ENCODE peak calls at places on chromosomes 7 and 10, in six cellular contexts. K is CD8-positive, alpha-beta T cell; W is RWPE1; V is endothelial cell; P is HL-60; D is omental fat pad. C is an unnamed sample.

GRCh38 chr10:99993994-99994689 is 15.6 kb downstream of the DNMBP start:
- DNase-seq in V (no peak), P (peak), K (peak), W (peak), D (no peak), C (no peak)

GRCh38 chr10:30751678-30752331 is 122.3 kb upstream of the LYZL2 start:
- DNase-seq in V (peak), W (peak), D (no peak), P (peak), K (peak), C (peak)

GRCh38 chr7:36851382-36851781 is 127.1 kb upstream of the AOAH start:
- DNase-seq in D (no peak), K (no peak), W (no peak), P (no peak), V (no peak), C (no peak)

GRCh38 chr7:30921540-30921930 is 9.9 kb downstream of the AQP1 start:
- DNase-seq in K (no peak), W (no peak), D (peak), P (no peak), V (no peak), C (no peak)

GRCh38 chr10:132434405-132435005 is 37.5 kb downstream of the PWWP2B start:
- DNase-seq in W (no peak), K (peak), D (no peak), P (peak), V (no peak), C (no peak)

GRCh38 chr7:93914581-93915066 is 6.9 kb upstream of the GNG11 start:
- DNase-seq in K (no peak), W (peak), D (no peak), P (no peak), V (no peak), C (no peak)

GRCh38 chr10:48788551-48788950 is 103.9 kb downstream of the WDFY4 start:
- DNase-seq in K (no peak), W (no peak), D (no peak), V (no peak), P (no peak), C (no peak)

GRCh38 chr7:151864561-151864960 is 12.4 kb downstream of the PRKAG2 start:
- DNase-seq in V (no peak), W (no peak), K (no peak), D (no peak), P (no peak), C (no peak)

GRCh38 chr10:77844713-77845454 is 81.7 kb downstream of the DLG5 start:
- DNase-seq in V (peak), W (peak), P (no peak), K (no peak), D (no peak), C (no peak)

GRCh38 chr7:139321071-139321745 is 19.9 kb upstream of the FMC1 start:
- DNase-seq in P (peak), W (no peak), D (no peak), K (no peak), V (no peak), C (no peak)

GRCh38 chr7:30162622-30163124 is 27.9 kb downstream of the MTURN start:
- DNase-seq in P (no peak), V (no peak), W (peak), D (no peak), K (no peak), C (no peak)

GRCh38 chr7:77269360-77270075 is 69.9 kb upstream of the FGL2 start:
- DNase-seq in W (no peak), K (no peak), V (no peak), D (no peak), P (peak), C (no peak)

GRCh38 chr10:73772280-73773151 is 9.3 kb upstream of the CHCHD1 start:
- DNase-seq in D (peak), V (peak), K (peak), W (peak), P (peak), C (peak)
- TF ChIP-seq CTCF in D (no peak), V (no peak), K (no peak), W (no peak), P (no peak), C (no peak)

DNA sequence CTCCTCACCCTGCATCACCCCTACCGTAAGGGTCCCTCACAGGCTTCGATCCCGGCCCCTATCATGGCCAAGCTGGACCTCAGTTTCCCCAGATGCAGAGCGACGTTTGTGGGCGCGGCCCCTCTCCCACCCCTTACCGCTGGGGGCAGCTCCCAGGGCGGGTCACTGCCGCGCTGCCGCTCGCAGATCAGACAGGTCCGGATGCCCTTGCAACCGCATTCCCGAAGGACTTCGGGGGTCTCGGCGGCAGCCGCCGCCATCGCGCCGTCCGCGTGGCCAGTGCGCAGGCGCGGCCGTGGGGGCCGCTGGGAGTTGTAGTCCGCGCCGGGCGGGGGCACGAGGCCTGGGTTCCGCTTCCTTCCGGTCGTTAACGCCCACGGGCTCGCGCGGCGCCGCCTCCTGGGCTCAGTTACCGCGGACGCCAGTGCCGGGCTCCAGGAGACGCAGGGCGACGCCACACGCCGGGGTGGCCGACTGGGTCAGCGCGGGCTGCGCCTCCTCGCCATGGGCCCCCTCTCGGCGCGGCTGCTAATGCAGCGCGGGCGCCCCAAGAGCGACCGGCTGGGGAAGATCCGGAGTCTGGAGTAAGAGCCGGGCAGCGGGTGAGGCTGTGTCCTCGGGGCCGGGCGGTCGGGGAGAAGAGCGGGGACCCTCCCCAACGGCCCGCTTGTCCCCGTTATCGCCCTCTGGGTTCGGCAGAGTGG is at the start of the genes ALKBH4 and LRWD1:
- DNase-seq in D (peak), K (peak), V (peak), W (peak), P (peak), C (peak)
- TF ChIP-seq CTCF in D (no peak), K (no peak), V (peak), W (no peak), P (no peak), C (peak)

GRCh38 chr7:18357691-18358090 is 137.9 kb upstream of the HDAC9 start:
- DNase-seq in W (peak), K (no peak), V (no peak), D (no peak), P (no peak), C (no peak)
- TF ChIP-seq CTCF in W (peak), K (no peak), V (peak), D (no peak), P (no peak), C (peak)

GRCh38 chr10:5889624-5890518 is at the start of the genes ANKRD16 and FBH1:
- DNase-seq in K (peak), P (peak), D (peak), W (peak), V (peak), C (peak)
- TF ChIP-seq CTCF in K (no peak), P (no peak), D (no peak), W (no peak), V (no peak), C (no peak)

GRCh38 chr7:636396-636795 is 90.1 kb upstream of the DNAAF5 start:
- DNase-seq in D (no peak), W (no peak), V (peak), P (no peak), K (peak), C (no peak)
- TF ChIP-seq CTCF in D (no peak), W (no peak), V (no peak), P (no peak), K (peak), C (no peak)